ENCODE peak calls at places on chromosomes 12 and 14, in four cellular contexts. O, I, K and C are unnamed samples.

GRCh38 chr12:120051535-120051934 is 62.5 kb downstream of the BICDL1 start:
- DNase-seq in I (no peak), K (no peak), O (no peak), C (no peak)

GRCh38 chr12:1217191-1217949 is 226.3 kb downstream of the ERC1 start:
- DNase-seq in O (no peak), K (no peak), I (no peak), C (peak)

GRCh38 chr12:55700255-55701018 is 7.3 kb downstream of the ITGA7 start:
- DNase-seq in I (no peak), K (no peak), O (no peak), C (peak)

GRCh38 chr12:117188121-117188665 is 2.1 kb downstream of the FBXO21 start:
- DNase-seq in I (no peak), O (no peak), K (no peak), C (no peak)

GRCh38 chr12:48779869-48780268 is 9.0 kb downstream of the ADCY6 start:
- DNase-seq in K (no peak), I (no peak), O (peak), C (no peak)

GRCh38 chr12:15522574-15523187 is 200.4 kb downstream of the PTPRO start:
- DNase-seq in K (no peak), O (peak), I (no peak), C (peak)

GRCh38 chr12:10214131-10214876 is 1.6 kb downstream of the GABARAPL1 start:
- DNase-seq in I (no peak), O (peak), K (no peak), C (no peak)

GRCh38 chr14:105974902-105975301 is 448.5 kb downstream of the TMEM121 start:
- DNase-seq in O (peak), K (no peak), I (no peak), C (peak)

GRCh38 chr14:73777420-73777819 is 63.2 kb upstream of the PNMA1 start:
- DNase-seq in K (no peak), O (no peak), I (no peak), C (no peak)

GRCh38 chr12:100208834-100209233 is 8.2 kb downstream of the ACTR6 start:
- DNase-seq in K (no peak), O (no peak), I (no peak), C (no peak)

GRCh38 chr14:51449666-51450061 is 202.0 kb upstream of the FRMD6 start:
- DNase-seq in O (no peak), I (no peak), K (no peak), C (no peak)

GRCh38 chr12:1935700-1936378 is 17.4 kb upstream of the CACNA2D4 start:
- DNase-seq in O (no peak), K (no peak), I (no peak), C (peak)

GRCh38 chr14:68141531-68142088 is 322.0 kb downstream of the RAD51B start:
- DNase-seq in K (no peak), I (no peak), O (no peak), C (no peak)

GRCh38 chr12:102950950-102951490 is 6.5 kb upstream of the ASCL1 start:
- DNase-seq in O (no peak), K (no peak), I (no peak), C (no peak)

GRCh38 chr14:77098470-77099353 is 654 bp downstream of the CIPC start:
- DNase-seq in K (no peak), O (peak), I (no peak), C (peak)

GRCh38 chr12:28223853-28224252 is 33.6 kb downstream of the CCDC91 start:
- DNase-seq in K (no peak), I (no peak), O (no peak), C (no peak)

GRCh38 chr12:116266631-116267349 is 10.7 kb downstream of the MED13L start:
- DNase-seq in K (no peak), I (no peak), O (no peak), C (no peak)

GRCh38 chr12:86713121-86713520 is 456.9 kb upstream of the MGAT4C start:
- DNase-seq in I (no peak), O (no peak), K (no peak), C (no peak)

GRCh38 chr12:22312336-22312735 is 22.2 kb downstream of the ST8SIA1 start:
- DNase-seq in K (no peak), O (no peak), I (no peak), C (no peak)

GRCh38 chr14:73397810-73398209 is 60.5 kb downstream of the NUMB start:
- DNase-seq in K (no peak), I (no peak), O (no peak), C (no peak)

GRCh38 chr14:73829526-73830431 is 21.9 kb upstream of the PTGR2 start:
- DNase-seq in K (no peak), I (no peak), O (peak), C (no peak)

GRCh38 chr12:38921025-38921677 is 15.8 kb upstream of the CPNE8 start:
- DNase-seq in K (peak), I (no peak), O (peak), C (peak)

GRCh38 chr14:25111061-25111601 is 61.2 kb upstream of the STXBP6 start:
- DNase-seq in O (no peak), K (no peak), I (no peak), C (no peak)

GRCh38 chr14:68173227-68173972 is 353.8 kb downstream of the RAD51B start:
- DNase-seq in K (no peak), O (no peak), I (no peak), C (no peak)

GRCh38 chr12:76688001-76688400 is 75.9 kb upstream of the ZDHHC17 start:
- DNase-seq in K (no peak), O (no peak), I (no peak), C (peak)

GRCh38 chr14:104964546-104964945 is 13.6 kb downstream of the AHNAK2 start:
- DNase-seq in K (no peak), O (no peak), I (no peak), C (peak)

GRCh38 chr14:80607430-80608200 is 333.9 kb downstream of the CEP128 start:
- DNase-seq in I (no peak), O (no peak), K (no peak), C (no peak)

GRCh38 chr14:78143489-78144145 is 26.6 kb upstream of the NRXN3 start:
- DNase-seq in O (peak), K (no peak), I (no peak), C (no peak)

GRCh38 chr12:48816148-48816854 is 2.0 kb upstream of the CACNB3 start:
- DNase-seq in O (no peak), I (no peak), K (no peak), C (no peak)

GRCh38 chr12:21502164-21502496 is 541 bp downstream of the GOLT1B start:
- DNase-seq in K (no peak), I (no peak), O (peak), C (no peak)

GRCh38 chr12:91272456-91273063 is 89.9 kb upstream of the DCN start:
- DNase-seq in K (peak), O (no peak), I (peak), C (no peak)

GRCh38 chr14:94050231-94050880 is 24.2 kb downstream of the OTUB2 start:
- DNase-seq in K (no peak), O (no peak), I (no peak), C (no peak)

GRCh38 chr14:39592390-39592789 is 160.2 kb upstream of the FBXO33 start:
- DNase-seq in I (no peak), O (no peak), K (no peak), C (no peak)

GRCh38 chr12:19131020-19131431 is 1.5 kb downstream of the PLEKHA5 start:
- DNase-seq in K (peak), I (no peak), O (peak), C (peak)

GRCh38 chr12:18578191-18578590 is 159.6 kb downstream of the PLCZ1 start:
- DNase-seq in K (no peak), I (no peak), O (no peak), C (no peak)

GRCh38 chr14:69464829-69465228 is 19.7 kb upstream of the PLEKHD1 start:
- DNase-seq in K (no peak), O (no peak), I (no peak), C (peak)

GRCh38 chr12:67981236-67982164 is 7.7 kb upstream of the IFNG-AS1 start:
- DNase-seq in I (no peak), O (no peak), K (no peak), C (no peak)

GRCh38 chr12:67980391-67980790 is 8.9 kb upstream of the IFNG-AS1 start:
- DNase-seq in I (no peak), K (no peak), O (no peak), C (no peak)

GRCh38 chr12:67982165-67982563 is 7.1 kb upstream of the IFNG-AS1 start:
- DNase-seq in K (no peak), I (no peak), O (no peak), C (peak)

DNA sequence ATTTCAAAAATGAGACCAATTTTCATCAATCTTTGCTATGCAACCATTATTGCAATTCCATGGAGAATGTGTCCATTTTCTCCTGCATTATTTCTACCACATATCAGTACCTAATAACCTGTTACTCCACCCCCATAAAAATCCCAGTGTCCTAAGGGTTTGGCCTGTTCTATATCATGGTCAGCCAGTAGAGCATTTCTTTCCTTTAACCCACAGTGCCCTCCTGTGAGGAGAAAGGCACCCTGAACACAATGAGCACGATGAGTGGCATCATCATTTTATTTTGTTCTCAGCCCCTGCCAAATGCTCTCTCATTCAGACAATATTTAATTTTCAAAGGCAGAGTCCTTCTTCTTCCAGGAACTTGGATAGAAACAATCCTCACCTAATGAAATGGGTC is 11.6 kb upstream of the IFNG-AS1 start:
- DNase-seq in I (no peak), K (no peak), O (no peak), C (no peak)
- TF ChIP-seq TEAD4 in I (no peak), K (no peak), O (no peak), C (no peak)

DNA sequence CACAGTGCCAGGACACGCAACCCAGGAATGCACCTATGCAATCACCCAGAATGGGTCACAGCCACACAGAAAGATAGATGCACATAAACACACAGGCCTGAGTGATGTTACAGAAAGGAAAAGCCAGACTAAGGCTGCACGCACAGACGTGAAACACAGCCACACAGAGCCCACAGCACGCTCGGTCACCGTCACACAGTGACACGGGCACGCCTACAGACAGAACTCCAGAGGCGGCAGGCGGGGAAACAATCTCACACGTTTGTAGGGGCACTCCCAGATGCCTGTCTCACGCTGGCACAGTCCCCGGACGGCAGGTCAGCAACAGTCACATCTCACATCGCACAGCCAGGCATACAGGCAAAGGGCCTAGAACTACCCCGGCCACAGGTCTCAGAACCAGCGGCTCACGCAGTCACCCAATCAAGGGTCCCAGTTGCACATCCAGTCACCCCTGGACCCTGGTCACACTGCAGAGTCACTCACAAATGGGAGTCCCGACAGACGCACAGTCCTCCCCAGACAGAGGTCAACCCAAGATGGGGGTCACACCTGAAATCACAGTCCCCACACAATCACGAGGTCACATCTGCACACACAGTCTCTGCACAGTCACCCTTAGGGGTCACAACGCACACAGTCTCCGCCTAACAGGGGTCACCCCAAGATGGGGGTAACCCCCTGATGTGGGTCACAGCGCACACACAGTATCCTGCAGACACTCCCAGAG is 790 bp downstream of the SSH1 start:
- DNase-seq in O (peak), K (peak), I (no peak), C (peak)
- TF ChIP-seq TEAD4 in O (no peak), K (no peak), I (no peak), C (no peak)

GRCh38 chr12:53868516-53868986 is 70.1 kb upstream of the HOXC13 start:
- DNase-seq in O (no peak), I (no peak), K (no peak), C (no peak)
- TF ChIP-seq TEAD4 in O (no peak), I (no peak), K (no peak), C (no peak)

DNA sequence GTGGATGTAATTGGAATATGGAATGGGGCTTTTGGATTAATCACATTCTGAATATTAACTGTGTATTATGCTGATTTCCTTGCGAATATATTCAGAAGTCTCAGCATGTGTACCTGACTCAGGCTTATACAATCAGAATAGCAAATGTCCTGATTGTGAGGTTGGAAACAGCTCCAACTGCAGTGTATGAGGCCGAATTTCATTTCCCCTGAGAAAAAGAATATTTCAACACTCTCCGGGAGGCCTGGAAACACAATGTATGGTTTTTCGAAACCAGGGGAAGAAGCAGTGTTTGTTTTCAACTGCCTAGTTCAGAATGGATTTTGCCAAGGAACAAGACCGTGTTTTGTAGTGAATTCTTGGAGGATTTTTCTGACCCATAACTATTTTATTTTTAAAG is 174.2 kb downstream of the ASCL4 start:
- DNase-seq in K (no peak), O (no peak), I (no peak), C (no peak)
- TF ChIP-seq TEAD4 in K (no peak), O (no peak), I (no peak), C (no peak)

GRCh38 chr12:65446901-65447300 is 168.4 kb downstream of the MSRB3 start:
- DNase-seq in I (no peak), O (no peak), K (no peak), C (no peak)

GRCh38 chr12:65454115-65454823 is 175.8 kb downstream of the MSRB3 start:
- DNase-seq in K (no peak), O (no peak), I (no peak), C (no peak)

GRCh38 chr12:65450610-65451009 is 172.1 kb downstream of the MSRB3 start:
- DNase-seq in K (no peak), O (no peak), I (no peak), C (no peak)

DNA sequence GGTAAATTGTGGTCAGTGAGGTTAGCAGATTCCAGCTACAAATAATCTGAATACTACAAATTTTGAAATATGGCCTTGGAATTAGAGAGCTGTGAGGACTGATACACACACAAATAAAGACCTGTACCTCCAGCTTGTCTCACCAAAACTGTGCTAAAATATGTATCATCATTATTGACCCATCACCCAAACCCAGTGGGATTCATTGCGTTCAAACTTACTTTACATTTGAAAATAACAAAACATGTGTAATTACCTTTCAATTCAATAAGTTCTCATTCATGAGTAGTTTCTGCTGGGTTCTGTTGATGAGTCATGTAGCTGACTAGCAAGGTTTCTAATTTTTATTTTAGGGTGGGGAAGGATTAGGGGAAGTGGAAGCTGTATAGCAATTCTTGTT is 170.9 kb downstream of the MSRB3 start:
- DNase-seq in I (no peak), O (no peak), K (no peak), C (no peak)
- TF ChIP-seq TEAD4 in I (no peak), O (no peak), K (no peak), C (no peak)

DNA sequence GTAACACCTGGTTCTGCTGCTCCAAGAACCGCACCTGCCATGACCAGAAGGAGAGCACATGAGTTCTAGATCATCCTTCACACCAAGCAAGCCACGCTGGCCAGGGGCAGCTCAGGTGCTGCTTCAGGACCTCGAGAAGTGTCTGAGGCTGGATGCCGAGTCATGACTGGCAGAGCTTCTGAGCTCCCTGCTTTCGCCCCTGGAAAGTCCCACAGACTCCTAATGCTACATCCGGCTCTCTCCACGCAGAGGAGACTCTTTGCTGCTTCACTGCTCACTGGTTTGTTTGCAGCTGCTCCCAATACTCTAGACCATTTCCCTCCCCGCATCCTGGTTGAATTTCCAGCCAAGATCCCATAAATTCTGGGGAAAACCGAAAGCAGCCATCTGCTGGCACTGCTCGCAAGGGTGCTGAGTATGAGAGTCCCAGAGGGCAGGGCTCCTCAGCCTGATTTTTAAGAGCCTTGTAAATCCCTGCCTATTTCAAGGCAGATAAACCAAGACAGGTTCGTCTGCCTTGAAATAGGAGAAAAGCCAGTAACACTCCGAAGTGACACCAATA is 1.4 kb downstream of the KRT2 start:
- DNase-seq in O (no peak), I (no peak), K (no peak), C (no peak)
- TF ChIP-seq TEAD4 in O (no peak), I (no peak), K (no peak), C (no peak)

GRCh38 chr14:37587438-37587837 is 7.6 kb downstream of the FOXA1 start:
- DNase-seq in K (no peak), I (no peak), O (no peak), C (no peak)

GRCh38 chr14:37588956-37589737 is 5.9 kb downstream of the FOXA1 start:
- DNase-seq in I (no peak), O (no peak), K (no peak), C (no peak)

GRCh38 chr14:37587881-37588666 is 7.0 kb downstream of the FOXA1 start:
- DNase-seq in I (no peak), K (peak), O (no peak), C (no peak)

GRCh38 chr14:37590096-37590809 is 4.8 kb downstream of the FOXA1 start:
- DNase-seq in I (no peak), O (no peak), K (no peak), C (no peak)

GRCh38 chr14:37588667-37588955 is 6.4 kb downstream of the FOXA1 start:
- DNase-seq in K (no peak), I (no peak), O (no peak), C (no peak)
- TF ChIP-seq TEAD4 in K (no peak), I (no peak), O (no peak), C (no peak)

DNA sequence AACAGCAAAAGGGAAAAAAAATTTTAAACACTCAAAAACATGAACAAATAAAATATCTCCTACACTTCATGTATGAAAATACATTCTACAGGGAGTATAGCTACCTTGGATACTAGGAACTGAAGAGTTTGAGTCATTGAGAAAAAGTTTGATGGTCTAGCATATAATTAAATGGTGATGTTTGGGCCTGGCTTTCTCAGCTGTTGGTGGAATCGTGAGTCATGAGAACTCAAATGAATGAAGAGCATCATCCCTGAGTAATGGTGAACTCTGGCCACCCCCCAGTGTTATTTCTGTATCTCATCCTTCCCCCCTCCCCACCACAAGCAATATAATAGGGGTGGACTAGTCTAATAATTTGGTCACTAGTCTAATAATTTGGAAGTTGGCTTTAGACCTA is 6.7 kb upstream of the SLC6A15 start:
- DNase-seq in O (no peak), I (no peak), K (no peak), C (no peak)
- TF ChIP-seq TEAD4 in O (no peak), I (no peak), K (no peak), C (no peak)